ENCODE peak calls at places on chromosomes 4 and X, in four cellular contexts. H, U, Y and M are unnamed samples.

GRCh38 chr4:173252024-173252935 is 81.9 kb downstream of the HMGB2 start:
- DNase-seq in H (no peak), U (no peak), Y (peak), M (no peak)

GRCh38 chr4:38092701-38093100 is 132.5 kb downstream of the PTTG2 start:
- DNase-seq in H (no peak), U (no peak), Y (peak), M (no peak)

GRCh38 chrX:79161655-79162054 is 17.2 kb downstream of the GPR174 start:
- DNase-seq in H (peak), U (no peak), Y (no peak), M (no peak)

GRCh38 chrX:106874075-106874474 is 29.1 kb downstream of the RIPPLY1 start:
- DNase-seq in H (no peak), U (no peak), Y (peak), M (no peak)

GRCh38 chr4:43244688-43245382 is 352.3 kb downstream of the GRXCR1 start:
- DNase-seq in H (no peak), U (no peak), Y (no peak), M (no peak)

GRCh38 chrX:119467433-119467832 is 811 bp upstream of the SLC25A5 start:
- DNase-seq in H (no peak), U (no peak), Y (no peak), M (no peak)

GRCh38 chr4:54586343-54586953 is 71.3 kb upstream of the KIT start:
- DNase-seq in H (no peak), U (no peak), Y (peak), M (no peak)

GRCh38 chr4:94413085-94413685 is 38.6 kb upstream of the PDLIM5 start:
- DNase-seq in H (no peak), U (no peak), Y (peak), M (no peak)

GRCh38 chrX:21764043-21764442 is 6.1 kb upstream of the SMPX start:
- DNase-seq in H (no peak), U (no peak), Y (no peak), M (no peak)

GRCh38 chr4:26267087-26267486 is 53.7 kb upstream of the RBPJ start:
- DNase-seq in H (no peak), U (no peak), Y (peak), M (no peak)

GRCh38 chr4:48792348-48793006 is 12.4 kb upstream of the FRYL start:
- DNase-seq in H (no peak), U (no peak), Y (peak), M (no peak)

GRCh38 chr4:176320976-176321361 is 1.2 kb downstream of the SPCS3 start:
- DNase-seq in H (no peak), U (no peak), Y (no peak), M (no peak)

GRCh38 chr4:120929847-120930246 is 7.3 kb upstream of the PRDM5 start:
- DNase-seq in H (no peak), U (no peak), Y (no peak), M (no peak)

GRCh38 chrX:12567857-12568256 is 223.4 kb upstream of the PRPS2 start:
- DNase-seq in H (no peak), U (no peak), Y (peak), M (no peak)

GRCh38 chr4:7642764-7643495 is 208.2 kb upstream of the PSAPL1 start:
- DNase-seq in H (no peak), U (no peak), Y (no peak), M (no peak)

GRCh38 chrX:136347706-136348105 is 46.9 kb downstream of the ADGRG4 start:
- DNase-seq in H (no peak), U (no peak), Y (no peak), M (no peak)

GRCh38 chr4:7760228-7760627 is 179.4 kb downstream of the AFAP1 start:
- DNase-seq in H (no peak), U (no peak), Y (no peak), M (no peak)

GRCh38 chr4:7900351-7900750 is 39.3 kb downstream of the AFAP1 start:
- DNase-seq in H (no peak), U (no peak), Y (no peak), M (no peak)

GRCh38 chr4:23932186-23932585 is 42.3 kb upstream of the PPARGC1A start:
- DNase-seq in H (no peak), U (no peak), Y (no peak), M (no peak)

GRCh38 chrX:107226766-107227165 is 20.4 kb downstream of the DNAAF6 start:
- DNase-seq in H (no peak), U (no peak), Y (no peak), M (no peak)

GRCh38 chr4:73021634-73022033 is 47.9 kb downstream of the COX18 start:
- DNase-seq in H (no peak), U (peak), Y (peak), M (no peak)

GRCh38 chr4:29151584-29151983 is 1568.6 kb upstream of the PCDH7 start:
- DNase-seq in H (no peak), U (no peak), Y (peak), M (no peak)

GRCh38 chr4:14184265-14184664 is 556.7 kb upstream of the BOD1L1 start:
- DNase-seq in H (no peak), U (peak), Y (peak), M (no peak)

GRCh38 chr4:148030486-148030885 is 298.6 kb downstream of the ARHGAP10 start:
- DNase-seq in H (no peak), U (no peak), Y (peak), M (no peak)

GRCh38 chrX:23634181-23634580 is 33.1 kb upstream of the PRDX4 start:
- DNase-seq in H (no peak), U (peak), Y (no peak), M (no peak)

GRCh38 chrX:20530319-20530979 is 263.7 kb upstream of the RPS6KA3 start:
- DNase-seq in H (peak), U (peak), Y (peak), M (no peak)